ENCODE peak calls at places on chromosome 1, in five cellular contexts. R, E, J, H and Z are unnamed samples.

GRCh38 chr1:245085508-245086095 is 69.2 kb upstream of the KIF26B start:
- DNase-seq in H (no peak), J (peak; percentile 88), E (peak; percentile 95), R (no peak), Z (no peak)

GRCh38 chr1:44405804-44406743 is 1.0 kb downstream of the RNF220 start:
- DNase-seq in R (peak; percentile 54), H (no peak), J (no peak), E (peak; percentile 23), Z (no peak)

GRCh38 chr1:115210302-115210711 is 121.0 kb upstream of the TSPAN2 start:
- DNase-seq in E (no peak), H (no peak), R (no peak), J (no peak), Z (no peak)

GRCh38 chr1:243496173-243496553 is 240.3 kb downstream of the SDCCAG8 start:
- DNase-seq in E (peak; percentile 25), H (no peak), J (no peak), R (peak; percentile 26), Z (peak; percentile 18)

GRCh38 chr1:43282220-43283195 is 2.9 kb downstream of the C1orf210 start:
- DNase-seq in R (no peak), E (no peak), H (no peak), J (no peak), Z (no peak)

GRCh38 chr1:26862781-26863676 is at the start of gene SFN:
- DNase-seq in H (peak; percentile 59), R (peak; percentile 41), E (no peak), J (no peak), Z (peak; percentile 93)

GRCh38 chr1:84156210-84156621 is 12.1 kb downstream of the PRKACB start:
- DNase-seq in E (peak; percentile 86), R (no peak), J (peak; percentile 71), H (no peak), Z (no peak)

GRCh38 chr1:41545996-41546938 is 61.8 kb upstream of the EDN2 start:
- DNase-seq in H (no peak), R (no peak), J (peak; percentile 11), E (peak; percentile 53), Z (no peak)

GRCh38 chr1:72281144-72281543 is 1.2 kb downstream of the NEGR1 start:
- DNase-seq in E (peak; percentile 5), R (no peak), H (no peak), J (no peak), Z (no peak)

GRCh38 chr1:209248649-209249279 is 334.8 kb upstream of the CAMK1G start:
- DNase-seq in E (peak; percentile 69), R (peak; percentile 72), H (peak; percentile 72), J (peak; percentile 73), Z (peak; percentile 55)

GRCh38 chr1:205066221-205066818 is 17.9 kb downstream of the TMEM81 start:
- DNase-seq in H (no peak), J (no peak), R (peak; percentile 49), E (no peak), Z (no peak)

GRCh38 chr1:55089683-55090082 is 50.3 kb downstream of the PCSK9 start:
- DNase-seq in E (no peak), J (no peak), R (no peak), H (no peak), Z (no peak)

GRCh38 chr1:27519341-27520258 is 29.6 kb upstream of the WASF2 start:
- DNase-seq in H (peak; percentile 40), J (no peak), E (no peak), R (peak; percentile 81), Z (no peak)

GRCh38 chr1:235060607-235061470 is 67.8 kb downstream of the TOMM20 start:
- DNase-seq in E (peak; percentile 32), R (peak; percentile 68), J (peak; percentile 43), H (peak; percentile 73), Z (peak; percentile 72)

GRCh38 chr1:109880961-109881894 is 29.4 kb upstream of the CSF1 start:
- DNase-seq in J (no peak), H (no peak), E (no peak), R (no peak), Z (no peak)

GRCh38 chr1:48215222-48215621 is 7.3 kb upstream of the SLC5A9 start:
- DNase-seq in R (no peak), E (no peak), J (no peak), H (no peak), Z (no peak)

GRCh38 chr1:22406722-22407495 is 44.7 kb upstream of the ZBTB40 start:
- DNase-seq in J (peak; percentile 61), R (no peak), E (no peak), H (no peak), Z (no peak)

GRCh38 chr1:206470692-206471414 is 577 bp downstream of the IKBKE start:
- DNase-seq in H (peak; percentile 44), J (peak; percentile 79), R (peak; percentile 38), E (peak; percentile 61), Z (peak; percentile 45)

GRCh38 chr1:83882906-83883305 is 116.0 kb downstream of the TTLL7 start:
- DNase-seq in E (peak; percentile 61), R (peak; percentile 16), J (peak; percentile 54), H (peak; percentile 8), Z (peak; percentile 28)

GRCh38 chr1:145978860-145979745 is 14.6 kb downstream of the POLR3GL start:
- DNase-seq in R (peak; percentile 91), H (peak; percentile 94), E (peak; percentile 100), J (peak; percentile 100), Z (peak; percentile 96)

GRCh38 chr1:43913051-43913501 is 20.5 kb upstream of the ARTN start:
- DNase-seq in E (no peak), J (no peak), R (peak; percentile 68), H (no peak), Z (peak; percentile 33)

GRCh38 chr1:41784516-41785279 is 134.0 kb downstream of the HIVEP3 start:
- DNase-seq in J (no peak), H (no peak), E (no peak), R (no peak), Z (no peak)

GRCh38 chr1:192474080-192474683 is 101.4 kb upstream of the RGS1 start:
- DNase-seq in R (peak; percentile 61), J (peak; percentile 53), H (no peak), E (peak; percentile 54), Z (no peak)

GRCh38 chr1:38997034-38997900 is 6.2 kb downstream of the AKIRIN1 start:
- DNase-seq in E (peak; percentile 28), J (no peak), R (no peak), H (no peak), Z (no peak)

GRCh38 chr1:116386042-116386441 is 13.0 kb downstream of the ATP1A1 start:
- DNase-seq in R (no peak), J (no peak), H (no peak), E (no peak), Z (no peak)

GRCh38 chr1:227883641-227884301 is 64.0 kb downstream of the WNT9A start:
- DNase-seq in H (no peak), J (no peak), E (no peak), R (no peak), Z (no peak)

GRCh38 chr1:6987940-6988339 is 202.7 kb downstream of the CAMTA1 start:
- DNase-seq in J (no peak), R (no peak), H (no peak), E (no peak), Z (no peak)

GRCh38 chr1:94396356-94396755 is 21.8 kb upstream of the ABCD3 start:
- DNase-seq in R (peak; percentile 51), E (peak; percentile 14), J (peak; percentile 44), H (no peak), Z (no peak)

GRCh38 chr1:228046421-228047182 is 35.9 kb upstream of the ARF1 start:
- DNase-seq in J (no peak), E (no peak), H (no peak), R (no peak), Z (no peak)

GRCh38 chr1:173255214-173255813 is 48.2 kb upstream of the TNFSF4 start:
- DNase-seq in E (peak; percentile 71), J (peak; percentile 69), R (peak; percentile 45), H (peak; percentile 9), Z (peak; percentile 34)

GRCh38 chr1:152153996-152154395 is 5.0 kb downstream of the RPTN start:
- DNase-seq in E (no peak), R (no peak), J (no peak), H (no peak), Z (no peak)

GRCh38 chr1:41712081-41712480 is 206.6 kb downstream of the HIVEP3 start:
- DNase-seq in J (no peak), E (no peak), H (no peak), R (no peak), Z (no peak)

GRCh38 chr1:226973371-226973897 is 33.3 kb downstream of the COQ8A start:
- DNase-seq in R (no peak), E (no peak), J (peak; percentile 53), H (peak; percentile 37), Z (no peak)

GRCh38 chr1:160238408-160238807 is 23.9 kb downstream of the DCAF8 start:
- DNase-seq in E (no peak), H (no peak), J (peak; percentile 20), R (no peak), Z (no peak)

GRCh38 chr1:101239095-101240040 is 2.5 kb downstream of the S1PR1 start:
- DNase-seq in R (no peak), E (peak; percentile 46), J (no peak), H (no peak), Z (no peak)

GRCh38 chr1:17585266-17585987 is 45.9 kb downstream of the ARHGEF10L start:
- DNase-seq in J (no peak), R (no peak), E (no peak), H (no peak), Z (no peak)
- H3K4me1 ChIP-seq in J (peaks cover 41% of the 10 kb centered on the region), R (peaks cover 37% of the 10 kb centered on the region), E (peaks cover 23% of the 10 kb centered on the region), H (peaks cover 86% of the 10 kb centered on the region), Z (peaks cover 24% of the 10 kb centered on the region)

GRCh38 chr1:17251699-17252376 is 2.9 kb downstream of the PADI3 start:
- DNase-seq in H (no peak), E (peak; percentile 43), R (no peak), J (peak; percentile 18), Z (no peak)
- H3K27ac ChIP-seq in H (no peak overlapping the region), E (no peak overlapping the region), R (no peak overlapping the region), J (no peak overlapping the region), Z (peak overlapping the region; percentile 29)

DNA sequence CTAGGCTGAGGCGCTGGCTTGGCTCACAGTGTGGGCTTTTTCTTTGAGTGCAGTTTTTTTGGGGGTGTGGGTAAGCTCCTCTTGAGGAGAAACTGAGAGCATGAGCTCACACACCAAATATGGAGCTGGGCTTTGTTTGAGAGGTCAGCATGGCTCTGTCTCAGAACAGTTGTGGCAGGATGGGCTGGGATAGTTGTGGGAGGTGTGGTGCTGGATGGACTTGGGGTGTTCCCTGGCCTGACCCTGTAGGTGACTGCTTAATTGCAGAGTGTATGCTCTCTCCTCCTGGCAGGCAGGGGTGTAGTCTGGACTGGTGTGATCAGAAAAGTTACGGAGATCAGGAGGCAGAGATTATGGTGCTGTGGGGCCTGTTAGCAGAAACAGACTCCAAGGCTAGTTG is 64.3 kb upstream of the PGBD5 start:
- DNase-seq in R (no peak), H (no peak), J (no peak), E (no peak), Z (no peak)
- H3K27me3 ChIP-seq in R (no peaks in the 10 kb centered on the region), H (no peaks in the 10 kb centered on the region), J (peaks cover 9% of the 10 kb centered on the region), E (no peaks in the 10 kb centered on the region), Z (no peaks in the 10 kb centered on the region)

GRCh38 chr1:107954719-107955415 is 10.1 kb downstream of the VAV3 start:
- DNase-seq in E (no peak), H (no peak), J (no peak), R (no peak), Z (no peak)

GRCh38 chr1:107954121-107954520 is 10.9 kb downstream of the VAV3 start:
- DNase-seq in H (no peak), J (no peak), E (no peak), R (no peak), Z (no peak)

GRCh38 chr1:107950434-107950833 is 14.5 kb downstream of the VAV3 start:
- DNase-seq in E (no peak), J (no peak), R (no peak), H (no peak), Z (no peak)

GRCh38 chr1:107952989-107953388 is 12.0 kb downstream of the VAV3 start:
- DNase-seq in J (peak; percentile 24), H (no peak), R (no peak), E (no peak), Z (no peak)

GRCh38 chr1:107953551-107953950 is 11.4 kb downstream of the VAV3 start:
- DNase-seq in E (no peak), J (no peak), H (no peak), R (no peak), Z (no peak)
- H3K4me1 ChIP-seq in E (no peaks in the 10 kb centered on the region), J (no peaks in the 10 kb centered on the region), H (no peaks in the 10 kb centered on the region), R (no peaks in the 10 kb centered on the region), Z (no peaks in the 10 kb centered on the region)